ENCODE peak calls at places on chromosomes 16 and 17, in ten cellular contexts. M is aorta; P is breast epithelium; L is neural progenitor cell; R is fibroblast of lung; B is naive thymus-derived CD4-positive, alpha-beta T cell; E is cardiac muscle cell; O is vagina; Q is pancreas; C is CD8-positive, alpha-beta memory T cell. T is an unnamed sample.

GRCh38 chr17:61186996-61187395 is 212.6 kb upstream of the TBX2 start:
- DNase-seq in C (no peak), E (peak; percentile 50), R (no peak), Q (no peak), P (no peak), O (no peak), L (no peak), B (no peak), M (no peak), T (no peak)

GRCh38 chr16:2205104-2205966 is at the start of gene MLST8:
- DNase-seq in B (peak; percentile 98), Q (peak; percentile 95), O (no peak), M (peak; percentile 92), E (peak; percentile 91), C (peak; percentile 98), P (peak; percentile 84), L (peak; percentile 94), R (peak; percentile 88), T (no peak)

GRCh38 chr16:50245417-50246298 is 20.7 kb upstream of the ADCY7 start:
- DNase-seq in P (no peak), Q (no peak), O (no peak), M (peak; percentile 68), B (no peak), L (peak; percentile 60), R (peak; percentile 71), E (peak; percentile 77), C (peak; percentile 43), T (no peak)

GRCh38 chr17:42519546-42520444 is 16.2 kb upstream of the NAGLU start:
- DNase-seq in B (no peak), R (peak; percentile 99), M (peak; percentile 96), P (peak; percentile 83), Q (no peak), E (peak; percentile 73), O (peak; percentile 98), C (no peak), L (peak; percentile 62), T (peak; percentile 95)

GRCh38 chr16:49158029-49158642 is 123.5 kb downstream of the CBLN1 start:
- DNase-seq in R (peak; percentile 5), O (no peak), E (peak; percentile 88), P (no peak), Q (no peak), C (no peak), B (no peak), M (no peak), L (peak; percentile 91), T (no peak)

GRCh38 chr16:64627781-64628180 is 494.1 kb downstream of the CDH11 start:
- DNase-seq in P (no peak), E (no peak), C (no peak), B (no peak), R (no peak), M (peak; percentile 69), L (no peak), Q (no peak), O (no peak), T (no peak)

GRCh38 chr17:41463746-41464145 is 3.4 kb downstream of the KRT32 start:
- DNase-seq in M (no peak), L (no peak), R (no peak), C (no peak), E (no peak), B (no peak), Q (no peak), O (no peak), P (no peak), T (no peak)

GRCh38 chr17:21034350-21035235 is 8.2 kb downstream of the USP22 start:
- DNase-seq in Q (no peak), R (peak; percentile 61), C (peak; percentile 50), O (no peak), L (no peak), B (peak; percentile 63), P (no peak), M (no peak), E (no peak), T (no peak)

GRCh38 chr17:77610980-77611641 is 347.4 kb upstream of the TNRC6C start:
- DNase-seq in O (no peak), C (no peak), P (no peak), M (peak; percentile 44), L (no peak), E (no peak), R (peak; percentile 17), Q (no peak), B (no peak), T (no peak)

GRCh38 chr17:28807925-28808641 is 34.5 kb downstream of the FAM222B start:
- DNase-seq in Q (no peak), L (no peak), O (no peak), R (peak; percentile 93), M (no peak), E (no peak), C (no peak), B (no peak), P (no peak), T (no peak)

GRCh38 chr16:80684136-80684765 is 120.1 kb downstream of the CDYL2 start:
- DNase-seq in B (no peak), R (no peak), L (no peak), M (no peak), E (no peak), Q (no peak), C (no peak), O (no peak), P (no peak), T (no peak)

GRCh38 chr17:54324813-54325212 is 502.1 kb downstream of the KIF2B start:
- DNase-seq in M (no peak), R (no peak), L (no peak), C (no peak), P (no peak), Q (no peak), B (no peak), E (no peak), O (no peak), T (no peak)

GRCh38 chr17:72634621-72635020 is 457.9 kb downstream of the SLC39A11 start:
- DNase-seq in E (no peak), R (no peak), O (no peak), P (no peak), L (no peak), M (no peak), C (no peak), Q (no peak), B (no peak), T (no peak)
- H3K27me3 ChIP-seq in E (no peaks in the 10 kb centered on the region), R (no peaks in the 10 kb centered on the region), O (no peaks in the 10 kb centered on the region), P (peaks cover 13% of the 10 kb centered on the region), L (no peaks in the 10 kb centered on the region), M (no peaks in the 10 kb centered on the region), C (no peaks in the 10 kb centered on the region), Q (no peaks in the 10 kb centered on the region), B (no peaks in the 10 kb centered on the region), T (no peaks in the 10 kb centered on the region)

DNA sequence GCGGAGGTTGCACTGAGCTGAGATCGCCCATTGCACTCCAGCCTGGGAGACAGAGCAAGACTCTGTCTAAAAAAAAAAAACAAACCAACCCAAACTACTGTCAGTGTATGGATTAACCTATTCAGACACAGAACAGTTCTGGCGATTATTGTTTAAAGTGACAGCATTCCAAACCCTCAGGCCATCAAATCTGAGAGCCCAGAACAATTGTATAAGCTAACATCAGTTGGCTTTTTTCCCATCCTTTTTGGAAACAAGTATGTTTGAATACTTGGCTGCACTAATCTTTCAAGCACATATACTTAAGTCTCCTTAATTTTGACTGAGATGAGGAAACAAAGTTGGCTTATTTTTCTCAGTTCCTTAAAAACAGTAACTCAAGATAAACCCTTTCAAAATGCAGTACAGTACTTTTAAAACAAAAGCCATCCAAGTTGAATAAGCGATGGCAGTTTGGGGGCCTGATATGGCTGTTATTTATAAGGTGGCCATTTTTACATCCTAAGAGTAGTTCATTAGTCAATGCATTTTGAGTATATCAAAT is 1.4 kb downstream of the ZSWIM7 start:
- DNase-seq in L (no peak), B (no peak), E (no peak), R (no peak), M (no peak), P (no peak), O (no peak), Q (no peak), C (no peak), T (no peak)
- H3K4me3 ChIP-seq in L (peak overlapping the region; percentile 82), B (peak overlapping the region; percentile 72), E (no peak overlapping the region), R (no peak overlapping the region), M (no peak overlapping the region), P (no peak overlapping the region), O (no peak overlapping the region), Q (no peak overlapping the region), C (no peak overlapping the region), T (no peak overlapping the region)

DNA sequence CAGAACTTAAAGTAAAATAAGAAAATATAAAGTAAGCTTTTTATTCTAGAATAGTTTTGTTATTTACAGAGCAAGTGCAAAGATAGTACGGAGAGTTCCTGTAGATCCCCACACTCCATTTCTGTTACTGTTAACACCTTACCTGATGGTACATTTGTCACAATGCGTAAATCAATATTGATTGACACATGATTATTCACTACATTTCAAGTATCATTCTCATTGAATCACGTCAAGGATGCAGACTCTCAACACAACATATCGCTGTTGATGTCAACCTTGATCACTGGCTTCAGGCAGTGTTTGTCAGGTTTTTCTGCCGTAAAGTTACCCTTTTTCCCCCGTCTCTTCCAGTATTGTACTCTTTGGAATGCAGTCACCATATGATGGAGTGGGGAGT is 64.2 kb upstream of the WSCD1 start:
- DNase-seq in E (no peak), R (no peak), P (no peak), M (no peak), O (no peak), L (no peak), Q (no peak), C (no peak), B (no peak), T (no peak)
- H3K27me3 ChIP-seq in E (no peaks in the 10 kb centered on the region), R (no peaks in the 10 kb centered on the region), P (peaks cover 6% of the 10 kb centered on the region), M (no peaks in the 10 kb centered on the region), O (no peaks in the 10 kb centered on the region), L (no peaks in the 10 kb centered on the region), Q (peaks cover 5% of the 10 kb centered on the region), C (no peaks in the 10 kb centered on the region), B (no peaks in the 10 kb centered on the region), T (no peaks in the 10 kb centered on the region)

GRCh38 chr17:14294876-14295275 is 6.0 kb upstream of the HS3ST3B1 start:
- DNase-seq in M (no peak), B (no peak), L (no peak), P (no peak), O (no peak), Q (no peak), E (no peak), C (no peak), R (no peak), T (no peak)

GRCh38 chr17:14297161-14297851 is 3.6 kb upstream of the HS3ST3B1 start:
- DNase-seq in L (peak; percentile 86), M (no peak), P (no peak), B (no peak), O (peak; percentile 76), C (peak; percentile 10), E (peak; percentile 66), R (peak; percentile 64), Q (peak; percentile 77), T (no peak)

GRCh38 chr17:14295676-14296075 is 5.2 kb upstream of the HS3ST3B1 start:
- DNase-seq in P (no peak), M (no peak), O (no peak), Q (no peak), E (no peak), L (no peak), R (no peak), C (no peak), B (no peak), T (no peak)

GRCh38 chr17:14298221-14298994 is 2.5 kb upstream of the HS3ST3B1 start:
- DNase-seq in R (no peak), O (peak; percentile 79), M (no peak), B (no peak), Q (peak; percentile 52), P (no peak), E (peak; percentile 43), C (no peak), L (peak; percentile 72), T (no peak)

GRCh38 chr17:14296511-14296910 is 4.4 kb upstream of the HS3ST3B1 start:
- DNase-seq in Q (no peak), E (no peak), O (peak; percentile 77), C (no peak), R (no peak), P (no peak), M (no peak), B (no peak), L (no peak), T (no peak)
- H3K4me3 ChIP-seq in Q (no peak overlapping the region), E (no peak overlapping the region), O (no peak overlapping the region), C (no peak overlapping the region), R (no peak overlapping the region), P (no peak overlapping the region), M (no peak overlapping the region), B (no peak overlapping the region), L (no peak overlapping the region), T (no peak overlapping the region)